ENCODE peak calls at places on chromosome 2, in six cellular contexts. One of them, this sample, is unnamed.

GRCh38 chr2:67463810-67464209 is 66.7 kb downstream of the ETAA1 start:
- DNase-seq in AG04450: no peak
- DNase-seq in dorsolateral prefrontal cortex: no peak
- DNase-seq in fibroblast of lung: peak
- DNase-seq in A549: peak
- DNase-seq in left lung: no peak
- DNase-seq in this sample: no peak

GRCh38 chr2:230657906-230658305 is 54.7 kb upstream of the CAB39 start:
- DNase-seq in AG04450: no peak
- DNase-seq in dorsolateral prefrontal cortex: no peak
- DNase-seq in fibroblast of lung: no peak
- DNase-seq in A549: no peak
- DNase-seq in left lung: no peak
- DNase-seq in this sample: no peak

GRCh38 chr2:142165790-142166189 is 35.0 kb upstream of the LRP1B start:
- DNase-seq in AG04450: peak
- DNase-seq in dorsolateral prefrontal cortex: no peak
- DNase-seq in fibroblast of lung: peak
- DNase-seq in A549: peak
- DNase-seq in left lung: no peak
- DNase-seq in this sample: peak

GRCh38 chr2:222499226-222499625 is 74.9 kb downstream of the SGPP2 start:
- DNase-seq in AG04450: no peak
- DNase-seq in dorsolateral prefrontal cortex: no peak
- DNase-seq in fibroblast of lung: no peak
- DNase-seq in A549: no peak
- DNase-seq in left lung: no peak
- DNase-seq in this sample: no peak

GRCh38 chr2:225040862-225041209 is 1.4 kb downstream of the DOCK10 start:
- DNase-seq in AG04450: no peak
- DNase-seq in dorsolateral prefrontal cortex: peak
- DNase-seq in fibroblast of lung: peak
- DNase-seq in A549: peak
- DNase-seq in left lung: no peak
- DNase-seq in this sample: no peak

GRCh38 chr2:215540646-215541045 is 104.8 kb upstream of the FN1 start:
- DNase-seq in AG04450: peak
- DNase-seq in dorsolateral prefrontal cortex: no peak
- DNase-seq in fibroblast of lung: peak
- DNase-seq in A549: no peak
- DNase-seq in left lung: no peak
- DNase-seq in this sample: peak

GRCh38 chr2:33069894-33070651 is 123.3 kb downstream of the LTBP1 start:
- DNase-seq in AG04450: peak
- DNase-seq in dorsolateral prefrontal cortex: no peak
- DNase-seq in fibroblast of lung: peak
- DNase-seq in A549: peak
- DNase-seq in left lung: peak
- DNase-seq in this sample: peak

GRCh38 chr2:36655456-36655855 is 41.1 kb upstream of the VIT start:
- DNase-seq in AG04450: no peak
- DNase-seq in dorsolateral prefrontal cortex: no peak
- DNase-seq in fibroblast of lung: peak
- DNase-seq in A549: no peak
- DNase-seq in left lung: no peak
- DNase-seq in this sample: peak

GRCh38 chr2:120930861-120931260 is 195.2 kb downstream of the GLI2 start:
- DNase-seq in AG04450: no peak
- DNase-seq in dorsolateral prefrontal cortex: no peak
- DNase-seq in fibroblast of lung: no peak
- DNase-seq in A549: no peak
- DNase-seq in left lung: no peak
- DNase-seq in this sample: no peak

GRCh38 chr2:150410809-150411208 is 76.7 kb downstream of the RND3 start:
- DNase-seq in AG04450: peak
- DNase-seq in dorsolateral prefrontal cortex: no peak
- DNase-seq in fibroblast of lung: no peak
- DNase-seq in A549: peak
- DNase-seq in left lung: no peak
- DNase-seq in this sample: peak

GRCh38 chr2:38406597-38407110 is 29.6 kb upstream of the ATL2 start:
- DNase-seq in AG04450: no peak
- DNase-seq in dorsolateral prefrontal cortex: no peak
- DNase-seq in fibroblast of lung: no peak
- DNase-seq in A549: no peak
- DNase-seq in left lung: peak
- DNase-seq in this sample: peak

GRCh38 chr2:46935071-46935470 is 19.5 kb upstream of the MCFD2 start:
- DNase-seq in AG04450: no peak
- DNase-seq in dorsolateral prefrontal cortex: no peak
- DNase-seq in fibroblast of lung: no peak
- DNase-seq in A549: no peak
- DNase-seq in left lung: no peak
- DNase-seq in this sample: no peak

GRCh38 chr2:46936566-46936965 is 21.0 kb upstream of the MCFD2 start:
- DNase-seq in AG04450: no peak
- DNase-seq in dorsolateral prefrontal cortex: no peak
- DNase-seq in fibroblast of lung: no peak
- DNase-seq in A549: no peak
- DNase-seq in left lung: no peak
- DNase-seq in this sample: no peak

GRCh38 chr2:46942143-46942526 is 26.5 kb upstream of the MCFD2 start:
- DNase-seq in AG04450: no peak
- DNase-seq in dorsolateral prefrontal cortex: no peak
- DNase-seq in fibroblast of lung: no peak
- DNase-seq in A549: no peak
- DNase-seq in left lung: peak
- DNase-seq in this sample: no peak

GRCh38 chr2:46939596-46940359 is 24.2 kb upstream of the MCFD2 start:
- DNase-seq in AG04450: no peak
- DNase-seq in dorsolateral prefrontal cortex: no peak
- DNase-seq in fibroblast of lung: no peak
- DNase-seq in A549: no peak
- DNase-seq in left lung: no peak
- DNase-seq in this sample: no peak

DNA sequence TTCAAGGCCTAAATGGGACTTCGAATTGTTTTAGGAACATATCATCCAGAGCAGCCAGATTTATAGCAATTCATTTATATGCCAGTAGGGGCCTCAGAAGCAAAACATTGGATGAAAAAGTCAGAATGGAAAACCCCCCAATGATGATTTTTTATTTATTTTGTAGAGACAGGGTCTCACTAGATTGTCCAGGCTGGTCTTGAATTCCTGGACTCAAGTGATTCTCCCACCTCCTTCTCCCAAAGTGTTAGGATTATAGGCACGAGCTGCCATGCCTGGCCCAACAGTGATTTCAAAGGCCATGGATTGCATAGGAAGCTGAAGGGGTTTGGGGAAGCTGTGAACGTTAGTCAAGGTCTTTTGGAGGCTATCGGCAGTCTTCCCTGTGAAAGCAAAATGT is 21.9 kb upstream of the MCFD2 start:
- DNase-seq in AG04450: no peak
- DNase-seq in dorsolateral prefrontal cortex: no peak
- DNase-seq in fibroblast of lung: no peak
- DNase-seq in A549: no peak
- DNase-seq in left lung: no peak
- DNase-seq in this sample: no peak
- TF ChIP-seq CTCF in AG04450: peak
- TF ChIP-seq CTCF in dorsolateral prefrontal cortex: peak
- TF ChIP-seq CTCF in fibroblast of lung: peak
- TF ChIP-seq CTCF in A549: peak
- TF ChIP-seq CTCF in left lung: peak
- TF ChIP-seq CTCF in this sample: peak

DNA sequence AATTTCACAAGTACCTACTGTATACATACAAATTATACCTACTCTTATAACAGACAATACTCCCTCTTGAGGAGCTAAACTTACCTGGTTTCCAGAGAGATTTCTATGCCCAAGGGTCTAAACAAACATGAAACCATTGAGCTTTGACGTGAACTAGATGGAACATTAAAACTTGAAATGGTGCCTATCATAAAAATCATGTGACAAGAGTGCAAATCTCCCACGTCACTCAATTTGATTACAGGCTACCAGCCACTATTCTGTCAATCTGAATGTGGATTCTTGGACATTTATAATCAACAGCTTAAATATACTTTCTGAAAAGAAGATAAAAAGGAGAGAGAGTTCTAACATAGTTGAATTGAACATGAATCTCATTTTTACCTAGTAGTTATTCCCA is 297.1 kb upstream of the SESTD1 start:
- DNase-seq in AG04450: no peak
- DNase-seq in dorsolateral prefrontal cortex: no peak
- DNase-seq in fibroblast of lung: no peak
- DNase-seq in A549: no peak
- DNase-seq in left lung: no peak
- DNase-seq in this sample: no peak
- H3K4me3 ChIP-seq in AG04450: no peak
- H3K4me3 ChIP-seq in dorsolateral prefrontal cortex: no peak
- H3K4me3 ChIP-seq in fibroblast of lung: no peak
- H3K4me3 ChIP-seq in A549: no peak
- H3K4me3 ChIP-seq in left lung: peak
- H3K4me3 ChIP-seq in this sample: no peak

DNA sequence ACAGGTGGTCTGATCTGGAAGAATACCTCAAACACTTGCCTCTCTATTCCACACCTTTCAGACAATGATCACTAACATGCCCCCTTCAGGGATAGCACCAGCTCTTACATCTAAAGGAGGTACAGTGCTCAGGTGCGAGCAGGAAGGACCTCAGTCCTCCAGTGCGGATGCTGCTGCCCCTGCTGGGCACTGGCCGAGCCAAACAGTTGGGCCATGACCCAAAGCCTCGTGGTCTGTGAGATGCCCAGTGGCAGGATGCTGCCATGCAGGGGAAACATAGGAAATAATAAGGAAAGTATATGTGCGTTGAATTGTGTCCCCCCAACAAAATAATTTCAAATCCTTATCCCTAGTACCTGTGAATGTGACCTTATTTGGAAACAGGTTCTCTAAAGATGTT is 243.7 kb downstream of the NDUFA10 start:
- DNase-seq in AG04450: no peak
- DNase-seq in dorsolateral prefrontal cortex: peak
- DNase-seq in fibroblast of lung: no peak
- DNase-seq in A549: no peak
- DNase-seq in left lung: no peak
- DNase-seq in this sample: no peak
- TF ChIP-seq CTCF in AG04450: no peak
- TF ChIP-seq CTCF in dorsolateral prefrontal cortex: no peak
- TF ChIP-seq CTCF in fibroblast of lung: no peak
- TF ChIP-seq CTCF in A549: no peak
- TF ChIP-seq CTCF in left lung: no peak
- TF ChIP-seq CTCF in this sample: no peak

GRCh38 chr2:181680055-181680936 is at the start of gene NEUROD1:
- DNase-seq in AG04450: no peak
- DNase-seq in dorsolateral prefrontal cortex: no peak
- DNase-seq in fibroblast of lung: peak
- DNase-seq in A549: peak
- DNase-seq in left lung: no peak
- DNase-seq in this sample: no peak
- H3K4me3 ChIP-seq in AG04450: peak
- H3K4me3 ChIP-seq in dorsolateral prefrontal cortex: peak
- H3K4me3 ChIP-seq in fibroblast of lung: no peak
- H3K4me3 ChIP-seq in A549: peak
- H3K4me3 ChIP-seq in left lung: no peak
- H3K4me3 ChIP-seq in this sample: no peak

GRCh38 chr2:73176205-73176880 is 26.0 kb upstream of the NOTO start:
- DNase-seq in AG04450: no peak
- DNase-seq in dorsolateral prefrontal cortex: no peak
- DNase-seq in fibroblast of lung: no peak
- DNase-seq in A549: no peak
- DNase-seq in left lung: peak
- DNase-seq in this sample: no peak
- TF ChIP-seq CTCF in AG04450: no peak
- TF ChIP-seq CTCF in dorsolateral prefrontal cortex: no peak
- TF ChIP-seq CTCF in fibroblast of lung: no peak
- TF ChIP-seq CTCF in A549: no peak
- TF ChIP-seq CTCF in left lung: no peak
- TF ChIP-seq CTCF in this sample: no peak

GRCh38 chr2:23380562-23381065 is 4.4 kb upstream of the KLHL29 start:
- DNase-seq in AG04450: no peak
- DNase-seq in dorsolateral prefrontal cortex: no peak
- DNase-seq in fibroblast of lung: peak
- DNase-seq in A549: no peak
- DNase-seq in left lung: no peak
- DNase-seq in this sample: peak
- H3K4me3 ChIP-seq in AG04450: no peak
- H3K4me3 ChIP-seq in dorsolateral prefrontal cortex: no peak
- H3K4me3 ChIP-seq in fibroblast of lung: no peak
- H3K4me3 ChIP-seq in A549: no peak
- H3K4me3 ChIP-seq in left lung: no peak
- H3K4me3 ChIP-seq in this sample: no peak

This sample was measured in cardiac fibroblast.